ENCODE peak calls at places on chromosomes 4 and X, in six cellular contexts. One of them, this sample, is unnamed.

GRCh38 chr4:107913283-107913899 is 18.0 kb upstream of the CYP2U1 start:
- DNase-seq in tibial nerve: no peak
- DNase-seq in fibroblast of mammary gland: peak
- DNase-seq in suprapubic skin: no peak
- DNase-seq in bronchial epithelial cell: peak
- DNase-seq in upper lobe of left lung: peak
- DNase-seq in this sample: no peak

GRCh38 chr4:57943672-57944071 is 833.5 kb upstream of the IGFBP7 start:
- DNase-seq in tibial nerve: no peak
- DNase-seq in fibroblast of mammary gland: peak
- DNase-seq in suprapubic skin: no peak
- DNase-seq in bronchial epithelial cell: no peak
- DNase-seq in upper lobe of left lung: no peak
- DNase-seq in this sample: no peak

GRCh38 chr4:109303141-109303499 is 662 bp upstream of the COL25A1 start:
- DNase-seq in tibial nerve: no peak
- DNase-seq in fibroblast of mammary gland: no peak
- DNase-seq in suprapubic skin: no peak
- DNase-seq in bronchial epithelial cell: peak
- DNase-seq in upper lobe of left lung: no peak
- DNase-seq in this sample: no peak

GRCh38 chrX:1462596-1463251 is 10.0 kb upstream of the ASMTL start:
- DNase-seq in tibial nerve: no peak
- DNase-seq in fibroblast of mammary gland: peak
- DNase-seq in suprapubic skin: peak
- DNase-seq in bronchial epithelial cell: peak
- DNase-seq in upper lobe of left lung: peak
- DNase-seq in this sample: no peak

GRCh38 chr4:98659106-98659592 is 738 bp upstream of the TSPAN5 start:
- DNase-seq in tibial nerve: no peak
- DNase-seq in fibroblast of mammary gland: peak
- DNase-seq in suprapubic skin: no peak
- DNase-seq in bronchial epithelial cell: peak
- DNase-seq in upper lobe of left lung: no peak
- DNase-seq in this sample: no peak

GRCh38 chrX:960821-961220 is 251.6 kb downstream of the CRLF2 start:
- DNase-seq in tibial nerve: no peak
- DNase-seq in fibroblast of mammary gland: no peak
- DNase-seq in suprapubic skin: no peak
- DNase-seq in bronchial epithelial cell: no peak
- DNase-seq in upper lobe of left lung: no peak
- DNase-seq in this sample: no peak

GRCh38 chr4:28682872-28683271 is 1822.2 kb downstream of the STIM2 start:
- DNase-seq in tibial nerve: no peak
- DNase-seq in fibroblast of mammary gland: no peak
- DNase-seq in suprapubic skin: no peak
- DNase-seq in bronchial epithelial cell: no peak
- DNase-seq in upper lobe of left lung: no peak
- DNase-seq in this sample: no peak

GRCh38 chr4:168076989-168077725 is 15.2 kb upstream of the ANXA10 start:
- DNase-seq in tibial nerve: peak
- DNase-seq in fibroblast of mammary gland: peak
- DNase-seq in suprapubic skin: no peak
- DNase-seq in bronchial epithelial cell: peak
- DNase-seq in upper lobe of left lung: peak
- DNase-seq in this sample: peak

GRCh38 chr4:118265312-118266144 is 87.3 kb downstream of the PRSS12 start:
- DNase-seq in tibial nerve: no peak
- DNase-seq in fibroblast of mammary gland: no peak
- DNase-seq in suprapubic skin: no peak
- DNase-seq in bronchial epithelial cell: no peak
- DNase-seq in upper lobe of left lung: no peak
- DNase-seq in this sample: no peak

GRCh38 chr4:150960079-150960478 is 55.0 kb downstream of the LRBA start:
- DNase-seq in tibial nerve: no peak
- DNase-seq in fibroblast of mammary gland: peak
- DNase-seq in suprapubic skin: no peak
- DNase-seq in bronchial epithelial cell: peak
- DNase-seq in upper lobe of left lung: no peak
- DNase-seq in this sample: no peak

GRCh38 chrX:134416106-134416505 is 43.9 kb upstream of the HPRT1 start:
- DNase-seq in tibial nerve: no peak
- DNase-seq in fibroblast of mammary gland: peak
- DNase-seq in suprapubic skin: no peak
- DNase-seq in bronchial epithelial cell: peak
- DNase-seq in upper lobe of left lung: no peak
- DNase-seq in this sample: no peak

GRCh38 chr4:140170299-140170698 is 16.3 kb upstream of the MAML3 start:
- DNase-seq in tibial nerve: no peak
- DNase-seq in fibroblast of mammary gland: no peak
- DNase-seq in suprapubic skin: no peak
- DNase-seq in bronchial epithelial cell: no peak
- DNase-seq in upper lobe of left lung: no peak
- DNase-seq in this sample: no peak

GRCh38 chr4:101155368-101155767 is 192.0 kb downstream of the PPP3CA start:
- DNase-seq in tibial nerve: no peak
- DNase-seq in fibroblast of mammary gland: peak
- DNase-seq in suprapubic skin: no peak
- DNase-seq in bronchial epithelial cell: peak
- DNase-seq in upper lobe of left lung: no peak
- DNase-seq in this sample: no peak

GRCh38 chr4:55173580-55173979 is 48.2 kb upstream of the KDR start:
- DNase-seq in tibial nerve: no peak
- DNase-seq in fibroblast of mammary gland: peak
- DNase-seq in suprapubic skin: no peak
- DNase-seq in bronchial epithelial cell: peak
- DNase-seq in upper lobe of left lung: no peak
- DNase-seq in this sample: no peak

GRCh38 chrX:24668111-24668510 is 21.0 kb upstream of the PCYT1B start:
- DNase-seq in tibial nerve: no peak
- DNase-seq in fibroblast of mammary gland: no peak
- DNase-seq in suprapubic skin: no peak
- DNase-seq in bronchial epithelial cell: no peak
- DNase-seq in upper lobe of left lung: no peak
- DNase-seq in this sample: no peak

GRCh38 chrX:112058255-112058654 is 24.3 kb downstream of the TRPC5 start:
- DNase-seq in tibial nerve: no peak
- DNase-seq in fibroblast of mammary gland: peak
- DNase-seq in suprapubic skin: no peak
- DNase-seq in bronchial epithelial cell: no peak
- DNase-seq in upper lobe of left lung: no peak
- DNase-seq in this sample: no peak

GRCh38 chr4:78299565-78299972 is 242.4 kb downstream of the FRAS1 start:
- DNase-seq in tibial nerve: no peak
- DNase-seq in fibroblast of mammary gland: peak
- DNase-seq in suprapubic skin: no peak
- DNase-seq in bronchial epithelial cell: no peak
- DNase-seq in upper lobe of left lung: no peak
- DNase-seq in this sample: peak

GRCh38 chrX:10387011-10387410 is 230.2 kb downstream of the CLCN4 start:
- DNase-seq in tibial nerve: no peak
- DNase-seq in fibroblast of mammary gland: peak
- DNase-seq in suprapubic skin: no peak
- DNase-seq in bronchial epithelial cell: peak
- DNase-seq in upper lobe of left lung: no peak
- DNase-seq in this sample: no peak

GRCh38 chr4:2598661-2599654 is 62.5 kb downstream of the FAM193A start:
- DNase-seq in tibial nerve: no peak
- DNase-seq in fibroblast of mammary gland: peak
- DNase-seq in suprapubic skin: no peak
- DNase-seq in bronchial epithelial cell: no peak
- DNase-seq in upper lobe of left lung: peak
- DNase-seq in this sample: peak

GRCh38 chrX:48516285-48516684 is 5.3 kb upstream of the EBP start:
- DNase-seq in tibial nerve: no peak
- DNase-seq in fibroblast of mammary gland: no peak
- DNase-seq in suprapubic skin: no peak
- DNase-seq in bronchial epithelial cell: no peak
- DNase-seq in upper lobe of left lung: no peak
- DNase-seq in this sample: no peak

GRCh38 chrX:48514868-48515460 is 6.2 kb downstream of the PORCN start:
- DNase-seq in tibial nerve: no peak
- DNase-seq in fibroblast of mammary gland: no peak
- DNase-seq in suprapubic skin: no peak
- DNase-seq in bronchial epithelial cell: no peak
- DNase-seq in upper lobe of left lung: no peak
- DNase-seq in this sample: no peak

GRCh38 chrX:48515842-48516241 is 5.8 kb upstream of the EBP start:
- DNase-seq in tibial nerve: no peak
- DNase-seq in fibroblast of mammary gland: no peak
- DNase-seq in suprapubic skin: no peak
- DNase-seq in bronchial epithelial cell: no peak
- DNase-seq in upper lobe of left lung: no peak
- DNase-seq in this sample: no peak

GRCh38 chrX:48514126-48514806 is 5.5 kb downstream of the PORCN start:
- DNase-seq in tibial nerve: no peak
- DNase-seq in fibroblast of mammary gland: no peak
- DNase-seq in suprapubic skin: no peak
- DNase-seq in bronchial epithelial cell: peak
- DNase-seq in upper lobe of left lung: no peak
- DNase-seq in this sample: no peak

DNA sequence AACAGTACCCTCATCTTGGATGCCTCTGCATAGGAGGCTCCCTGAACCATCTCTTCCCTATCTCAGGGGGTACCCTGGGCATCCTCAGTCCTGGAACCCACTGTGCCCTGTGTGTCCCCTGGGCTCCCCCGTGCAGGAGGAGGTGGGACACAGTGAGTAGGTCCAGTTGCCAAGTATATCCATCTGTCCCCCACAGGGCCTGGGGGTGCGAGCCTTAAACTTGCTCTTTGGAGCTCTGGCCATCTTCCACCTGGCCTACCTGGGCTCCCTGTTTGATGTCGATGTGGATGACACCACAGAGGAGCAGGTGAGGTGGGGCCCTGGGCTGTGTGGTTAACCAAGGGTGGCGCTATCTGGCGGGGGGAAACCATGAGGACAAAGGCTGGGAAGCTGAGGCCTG is 4.6 kb upstream of the EBP start:
- DNase-seq in tibial nerve: no peak
- DNase-seq in fibroblast of mammary gland: no peak
- DNase-seq in suprapubic skin: no peak
- DNase-seq in bronchial epithelial cell: no peak
- DNase-seq in upper lobe of left lung: no peak
- DNase-seq in this sample: no peak
- H3K4me3 ChIP-seq in tibial nerve: no peak
- H3K4me3 ChIP-seq in fibroblast of mammary gland: no peak
- H3K4me3 ChIP-seq in suprapubic skin: no peak
- H3K4me3 ChIP-seq in bronchial epithelial cell: no peak
- H3K4me3 ChIP-seq in upper lobe of left lung: no peak
- H3K4me3 ChIP-seq in this sample: no peak

DNA sequence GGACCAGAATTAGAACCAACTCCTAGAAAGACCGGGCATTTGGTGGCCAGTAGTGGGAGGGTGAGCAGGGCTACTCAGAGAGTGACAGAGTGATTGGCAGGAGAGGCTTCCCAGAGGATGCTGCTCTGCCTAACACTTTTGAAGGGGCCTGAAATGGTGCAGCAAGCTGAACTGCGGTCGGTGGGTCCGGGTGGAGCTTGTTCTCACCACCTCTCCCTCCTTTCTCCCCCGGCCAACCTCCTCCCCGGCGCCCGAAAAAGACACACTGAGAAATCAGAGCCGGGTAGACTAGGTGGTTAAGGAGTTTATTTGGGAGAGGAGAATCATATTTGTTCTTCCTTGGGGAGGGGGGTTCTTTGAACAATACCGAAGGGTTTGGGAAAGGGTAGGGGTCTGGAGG is 1.4 kb upstream of the PRICKLE3 start:
- DNase-seq in tibial nerve: no peak
- DNase-seq in fibroblast of mammary gland: no peak
- DNase-seq in suprapubic skin: no peak
- DNase-seq in bronchial epithelial cell: no peak
- DNase-seq in upper lobe of left lung: no peak
- DNase-seq in this sample: no peak
- H3K4me3 ChIP-seq in tibial nerve: no peak
- H3K4me3 ChIP-seq in fibroblast of mammary gland: no peak
- H3K4me3 ChIP-seq in suprapubic skin: no peak
- H3K4me3 ChIP-seq in bronchial epithelial cell: no peak
- H3K4me3 ChIP-seq in upper lobe of left lung: no peak
- H3K4me3 ChIP-seq in this sample: no peak

GRCh38 chr4:153755186-153755585 is 4.6 kb downstream of the RNF175 start:
- DNase-seq in tibial nerve: no peak
- DNase-seq in fibroblast of mammary gland: no peak
- DNase-seq in suprapubic skin: no peak
- DNase-seq in bronchial epithelial cell: no peak
- DNase-seq in upper lobe of left lung: no peak
- DNase-seq in this sample: no peak
- H3K4me3 ChIP-seq in tibial nerve: no peak
- H3K4me3 ChIP-seq in fibroblast of mammary gland: no peak
- H3K4me3 ChIP-seq in suprapubic skin: no peak
- H3K4me3 ChIP-seq in bronchial epithelial cell: no peak
- H3K4me3 ChIP-seq in upper lobe of left lung: no peak
- H3K4me3 ChIP-seq in this sample: no peak

GRCh38 chr4:155529197-155529596 is 137.5 kb upstream of the GUCY1A1 start:
- DNase-seq in tibial nerve: no peak
- DNase-seq in fibroblast of mammary gland: peak
- DNase-seq in suprapubic skin: no peak
- DNase-seq in bronchial epithelial cell: peak
- DNase-seq in upper lobe of left lung: no peak
- DNase-seq in this sample: no peak

GRCh38 chr4:155530290-155530689 is 136.4 kb upstream of the GUCY1A1 start:
- DNase-seq in tibial nerve: no peak
- DNase-seq in fibroblast of mammary gland: no peak
- DNase-seq in suprapubic skin: no peak
- DNase-seq in bronchial epithelial cell: peak
- DNase-seq in upper lobe of left lung: no peak
- DNase-seq in this sample: no peak

GRCh38 chr4:155523358-155523757 is 143.3 kb upstream of the GUCY1A1 start:
- DNase-seq in tibial nerve: no peak
- DNase-seq in fibroblast of mammary gland: no peak
- DNase-seq in suprapubic skin: no peak
- DNase-seq in bronchial epithelial cell: no peak
- DNase-seq in upper lobe of left lung: no peak
- DNase-seq in this sample: no peak

GRCh38 chr4:155529761-155530160 is 136.9 kb upstream of the GUCY1A1 start:
- DNase-seq in tibial nerve: no peak
- DNase-seq in fibroblast of mammary gland: no peak
- DNase-seq in suprapubic skin: no peak
- DNase-seq in bronchial epithelial cell: no peak
- DNase-seq in upper lobe of left lung: no peak
- DNase-seq in this sample: no peak

DNA sequence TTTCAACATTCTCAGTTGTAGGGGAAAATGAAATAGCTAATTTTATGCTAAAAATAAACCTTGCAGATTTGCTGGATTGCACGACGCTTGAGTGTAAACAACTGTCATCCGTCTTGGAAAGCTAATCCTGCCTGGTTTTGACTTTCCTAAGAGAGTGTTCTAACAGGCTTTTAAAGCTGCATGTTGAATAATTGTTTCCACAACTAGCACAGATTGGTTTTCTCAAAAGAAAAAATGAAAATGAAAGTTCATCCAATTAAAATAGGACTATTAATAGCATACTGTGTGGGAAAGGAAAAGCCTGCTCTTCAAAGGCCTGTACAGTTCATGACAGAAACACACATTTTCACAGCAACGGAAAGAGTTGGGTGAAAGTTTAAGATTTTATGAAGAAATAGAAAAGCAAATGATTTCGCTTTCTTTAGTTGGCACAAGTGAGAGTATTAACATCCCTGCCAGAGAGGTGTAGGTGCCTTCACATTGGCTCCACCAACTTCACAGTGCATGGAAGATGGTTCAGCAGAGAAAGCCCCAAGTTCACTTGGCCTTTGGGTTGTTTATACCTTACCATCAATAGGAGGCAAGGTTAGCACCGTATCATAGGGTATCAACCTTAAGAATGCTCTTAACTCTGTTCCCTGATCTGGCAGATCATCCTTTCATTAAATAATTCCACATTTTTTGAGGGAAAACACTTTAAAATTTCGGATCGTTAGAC is 140.0 kb upstream of the GUCY1A1 start:
- DNase-seq in tibial nerve: no peak
- DNase-seq in fibroblast of mammary gland: peak
- DNase-seq in suprapubic skin: no peak
- DNase-seq in bronchial epithelial cell: no peak
- DNase-seq in upper lobe of left lung: no peak
- DNase-seq in this sample: no peak
- H3K4me3 ChIP-seq in tibial nerve: no peak
- H3K4me3 ChIP-seq in fibroblast of mammary gland: no peak
- H3K4me3 ChIP-seq in suprapubic skin: no peak
- H3K4me3 ChIP-seq in bronchial epithelial cell: no peak
- H3K4me3 ChIP-seq in upper lobe of left lung: no peak
- H3K4me3 ChIP-seq in this sample: no peak